ENCODE peak calls at places on chromosome 12, in five cellular contexts. I, L, T, N and S are unnamed samples.

GRCh38 chr12:70576341-70577282 is 60.6 kb downstream of the PTPRB start:
- DNase-seq in L (peak), T (peak), I (peak), N (peak), S (peak)

GRCh38 chr12:127745466-127746220 is 521.3 kb upstream of the TMEM132C start:
- DNase-seq in I (no peak), N (no peak), T (no peak), L (no peak), S (no peak)

GRCh38 chr12:66916189-66916588 is 237.3 kb upstream of the GRIP1 start:
- DNase-seq in T (no peak), I (no peak), L (no peak), N (no peak), S (no peak)

GRCh38 chr12:31702047-31702446 is 26.8 kb downstream of the AMN1 start:
- DNase-seq in T (no peak), L (no peak), I (no peak), N (no peak), S (peak)

GRCh38 chr12:108419949-108420348 is 80.8 kb upstream of the CMKLR1 start:
- DNase-seq in N (no peak), I (peak), L (no peak), T (no peak), S (no peak)

GRCh38 chr12:63875703-63876102 is 31.2 kb downstream of the SRGAP1 start:
- DNase-seq in T (no peak), N (no peak), L (no peak), I (no peak), S (peak)

GRCh38 chr12:71415336-71416231 is 24.0 kb upstream of the LGR5 start:
- DNase-seq in L (peak), I (peak), T (peak), N (peak), S (peak)

GRCh38 chr12:103353913-103354312 is 141.9 kb downstream of the C12orf42 start:
- DNase-seq in N (no peak), T (no peak), I (no peak), L (no peak), S (no peak)

GRCh38 chr12:131281016-131281415 is 327.3 kb downstream of the ADGRD1 start:
- DNase-seq in N (no peak), L (no peak), I (no peak), T (no peak), S (no peak)

GRCh38 chr12:90974286-90974685 is 19.3 kb upstream of the CCER1 start:
- DNase-seq in T (no peak), I (no peak), L (no peak), N (no peak), S (peak)
- TF ChIP-seq MXI1 in T (no peak), I (no peak), L (no peak), N (no peak), S (no peak)

GRCh38 chr12:46230985-46231384 is 37.9 kb downstream of the SLC38A1 start:
- DNase-seq in N (no peak), L (no peak), I (no peak), T (no peak), S (no peak)

GRCh38 chr12:46224401-46224800 is 44.4 kb downstream of the SLC38A1 start:
- DNase-seq in L (no peak), N (no peak), T (no peak), I (no peak), S (peak)

GRCh38 chr12:46223047-46223446 is 45.8 kb downstream of the SLC38A1 start:
- DNase-seq in L (no peak), N (no peak), T (no peak), I (no peak), S (no peak)

GRCh38 chr12:46222642-46223041 is 46.2 kb downstream of the SLC38A1 start:
- DNase-seq in T (no peak), N (no peak), L (no peak), I (no peak), S (no peak)

GRCh38 chr12:46227616-46228015 is 41.2 kb downstream of the SLC38A1 start:
- DNase-seq in N (no peak), I (no peak), T (no peak), L (no peak), S (no peak)
- TF ChIP-seq RFX5 in N (no peak), I (no peak), T (no peak), L (no peak), S (no peak)

GRCh38 chr12:65168606-65169310 is 625 bp upstream of the LEMD3 start:
- DNase-seq in T (no peak), I (no peak), L (no peak), N (no peak), S (no peak)

GRCh38 chr12:65171073-65171472 is 1.7 kb downstream of the LEMD3 start:
- DNase-seq in T (no peak), I (no peak), L (no peak), N (no peak), S (peak)

GRCh38 chr12:65169311-65170244 is at the start of gene LEMD3:
- DNase-seq in I (peak), N (peak), T (peak), L (peak), S (peak)

GRCh38 chr12:65171870-65172269 is 2.5 kb downstream of the LEMD3 start:
- DNase-seq in T (no peak), L (no peak), N (no peak), I (peak), S (no peak)

DNA sequence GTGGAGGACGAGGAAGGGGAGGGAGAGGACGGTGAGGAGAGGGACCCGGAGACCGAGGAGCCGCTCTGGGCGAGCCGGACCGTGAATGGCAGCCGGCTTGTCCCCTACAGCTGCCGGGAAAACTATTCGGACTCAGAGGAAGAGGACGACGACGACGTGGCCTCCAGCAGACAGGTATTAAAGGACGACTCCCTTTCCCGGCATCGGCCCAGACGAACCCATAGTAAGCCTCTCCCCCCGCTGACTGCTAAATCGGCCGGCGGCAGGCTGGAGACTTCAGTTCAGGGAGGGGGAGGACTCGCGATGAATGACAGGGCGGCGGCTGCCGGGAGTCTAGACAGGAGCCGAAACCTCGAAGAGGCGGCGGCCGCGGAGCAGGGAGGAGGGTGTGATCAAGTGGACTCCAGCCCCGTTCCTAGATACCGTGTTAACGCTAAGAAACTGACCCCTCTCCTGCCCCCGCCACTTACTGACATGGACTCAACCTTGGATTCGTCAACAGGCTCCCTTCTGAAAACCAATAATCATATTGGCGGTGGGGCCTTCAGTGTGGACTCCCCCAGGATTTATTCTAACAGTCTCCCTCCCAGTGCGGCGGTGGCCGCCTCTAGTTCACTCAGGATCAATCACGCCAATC is 980 bp downstream of the LEMD3 start:
- DNase-seq in I (peak), N (peak), T (no peak), L (peak), S (peak)
- TF ChIP-seq MXI1 in I (no peak), N (no peak), T (no peak), L (no peak), S (no peak)

DNA sequence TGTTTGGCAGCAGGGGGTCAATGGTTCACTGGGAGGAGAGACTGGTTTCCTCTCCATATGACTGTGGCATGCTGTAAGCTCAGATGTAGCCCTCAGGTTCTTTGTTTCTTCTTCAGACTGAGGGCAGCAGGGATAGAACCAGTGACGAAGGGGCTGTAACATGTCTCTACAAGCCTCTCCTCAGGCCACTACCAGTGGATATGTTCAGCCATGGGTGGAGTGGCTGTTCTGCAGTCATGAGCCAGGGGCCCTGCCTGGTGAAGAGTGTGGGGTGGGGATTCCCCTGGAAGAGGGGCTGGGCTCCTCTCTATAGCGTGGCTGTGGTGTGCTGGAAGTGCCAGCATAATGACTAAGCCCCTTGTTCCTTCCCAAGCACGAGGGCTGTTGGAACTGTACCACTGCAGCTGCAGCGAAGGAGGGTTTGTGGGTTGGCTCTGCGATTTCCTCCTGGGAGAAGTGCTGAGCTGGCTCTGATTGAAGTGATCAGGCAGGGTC is 55.8 kb downstream of the CMAS start:
- DNase-seq in T (no peak), L (no peak), I (no peak), N (no peak), S (peak)
- TF ChIP-seq RFX5 in T (no peak), L (no peak), I (no peak), N (no peak), S (no peak)

GRCh38 chr12:100576311-100577036 is 3.0 kb downstream of the GAS2L3 start:
- DNase-seq in L (no peak), N (no peak), T (no peak), I (peak), S (peak)

GRCh38 chr12:100573168-100573498 is 351 bp upstream of the GAS2L3 start:
- DNase-seq in L (no peak), T (no peak), I (no peak), N (no peak), S (no peak)

GRCh38 chr12:100572184-100572583 is 1.3 kb upstream of the GAS2L3 start:
- DNase-seq in L (no peak), T (no peak), I (no peak), N (no peak), S (no peak)

GRCh38 chr12:100573499-100574261 is at the start of gene GAS2L3:
- DNase-seq in I (peak), L (peak), N (peak), T (no peak), S (peak)

DNA sequence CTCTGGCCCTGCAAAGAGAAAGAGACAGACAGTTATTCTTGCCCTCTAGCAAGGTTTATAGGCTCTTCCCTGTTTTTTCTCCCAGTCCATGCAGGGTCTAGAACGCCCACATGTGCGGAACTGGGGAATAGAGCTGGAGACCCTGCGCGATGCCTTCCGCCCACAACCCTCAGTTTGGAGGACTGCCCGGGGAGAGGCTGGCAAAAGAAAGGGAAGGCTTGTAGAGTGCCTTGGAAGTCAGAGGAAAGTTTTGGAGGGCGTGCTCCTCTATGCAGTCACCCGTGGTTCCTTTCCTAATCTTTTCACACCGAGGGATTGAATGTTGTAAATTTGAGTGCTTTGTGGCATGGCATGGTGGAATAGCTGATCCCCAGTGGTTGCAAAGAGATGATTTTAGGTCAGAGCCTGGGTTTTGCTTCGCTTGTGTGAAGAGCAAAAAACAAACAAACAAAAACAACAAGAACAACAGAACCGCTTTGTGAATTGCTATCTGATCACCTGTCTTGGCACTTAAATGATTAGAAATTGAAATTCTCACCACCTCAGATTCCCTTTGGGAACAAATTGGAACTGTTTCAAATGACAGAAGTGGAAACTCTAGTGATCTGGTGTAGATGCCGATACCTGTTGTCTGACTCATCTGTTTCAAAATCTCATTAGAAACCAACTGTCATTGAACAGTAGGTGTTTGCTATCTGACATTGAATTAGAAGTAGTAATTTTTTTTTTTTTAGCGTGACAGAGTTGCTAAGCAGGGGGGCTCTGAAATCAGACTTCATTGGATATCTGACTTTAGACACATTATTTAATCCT is 984 bp downstream of the GAS2L3 start:
- DNase-seq in N (no peak), I (no peak), L (peak), T (no peak), S (no peak)
- TF ChIP-seq MXI1 in N (no peak), I (no peak), L (peak), T (no peak), S (peak)

DNA sequence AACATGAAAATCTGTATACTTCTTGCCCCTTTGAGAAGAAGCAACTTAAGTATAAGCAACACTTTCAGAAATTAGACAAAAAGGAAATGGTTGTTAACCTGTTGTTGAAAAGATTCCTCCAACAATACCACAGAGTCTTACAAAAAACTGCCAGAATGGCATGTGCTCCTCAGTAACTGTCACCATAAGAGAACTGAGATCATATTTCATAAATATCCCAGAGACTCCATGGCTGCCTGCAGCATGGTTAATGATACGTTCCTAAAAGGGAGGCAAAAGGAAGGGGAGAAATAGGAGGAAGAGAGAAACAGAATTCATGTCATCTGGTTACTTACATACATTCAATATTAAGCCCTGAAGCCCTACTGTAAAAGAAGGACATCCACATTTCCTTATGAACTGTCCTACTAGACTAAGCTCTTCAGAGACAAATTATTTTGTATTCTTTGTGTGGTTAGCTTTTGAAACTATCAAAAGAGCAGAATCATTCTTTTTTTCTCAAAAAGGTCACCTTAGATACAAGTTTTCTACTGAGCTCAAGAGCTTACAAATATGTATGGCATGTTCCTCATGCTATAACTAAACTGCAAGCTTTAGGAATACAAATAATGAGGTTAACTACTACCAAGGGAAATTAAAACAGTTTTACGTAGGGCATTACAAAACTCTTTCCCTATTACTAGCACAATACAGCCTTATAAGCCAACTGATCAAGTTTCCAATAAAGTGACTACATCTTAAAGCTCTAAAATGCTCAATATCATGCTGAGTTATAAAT is 37.8 kb downstream of the ERGIC2 start:
- DNase-seq in N (no peak), I (no peak), L (no peak), T (no peak), S (peak)
- TF ChIP-seq RFX5 in N (no peak), I (no peak), L (no peak), T (no peak), S (no peak)

GRCh38 chr12:18267427-18267826 is 6.1 kb downstream of the PIK3C2G start:
- DNase-seq in L (no peak), N (no peak), T (no peak), I (no peak), S (no peak)
- TF ChIP-seq MXI1 in L (no peak), N (no peak), T (no peak), I (no peak), S (no peak)